ENCODE peak calls at places on chromosomes 11 and 22, in four cellular contexts. I is GM12878, Q is HepG2, S is K562. G is an unnamed sample.

GRCh38 chr22:24564376-24565058 is 8.7 kb downstream of the SNRPD3 start:
- DNase-seq in I (no peak), S (no peak), Q (peak), G (no peak)

GRCh38 chr22:40289991-40290459 is 56.3 kb upstream of the ADSL start:
- DNase-seq in S (no peak), Q (no peak), I (peak), G (no peak)

GRCh38 chr22:44670220-44670983 is 31.6 kb upstream of the PRR5 start:
- DNase-seq in Q (no peak), S (no peak), I (no peak), G (no peak)

GRCh38 chr11:102794382-102794781 is 3.6 kb downstream of the MMP1 start:
- DNase-seq in Q (peak), S (peak), I (no peak), G (peak)

GRCh38 chr22:46622081-46622521 is 1.9 kb downstream of the GRAMD4 start:
- DNase-seq in Q (no peak), I (no peak), S (no peak), G (peak)

GRCh38 chr22:36510966-36511881 is 4.4 kb upstream of the FOXRED2 start:
- DNase-seq in I (no peak), Q (peak), S (no peak), G (peak)

GRCh38 chr11:71131861-71132260 is 120.5 kb downstream of the SHANK2 start:
- DNase-seq in Q (no peak), S (no peak), I (no peak), G (no peak)

GRCh38 chr11:86291466-86292262 is 10.4 kb upstream of the HIKESHI start:
- DNase-seq in I (peak), Q (peak), S (peak), G (peak)

GRCh38 chr11:57277845-57278720 is 41.0 kb upstream of the APLNR start:
- DNase-seq in I (no peak), S (peak), Q (peak), G (peak)

GRCh38 chr11:35082322-35083180 is 56.4 kb upstream of the CD44 start:
- DNase-seq in S (peak), Q (no peak), I (peak), G (no peak)

GRCh38 chr11:124725719-124726105 is 14.0 kb upstream of the NRGN start:
- DNase-seq in S (no peak), I (no peak), Q (no peak), G (no peak)

GRCh38 chr11:45178890-45179663 is 32.6 kb downstream of the PRDM11 start:
- DNase-seq in I (no peak), Q (no peak), S (no peak), G (no peak)

GRCh38 chr22:24510694-24511625 is 15.8 kb downstream of the UPB1 start:
- DNase-seq in S (peak), Q (peak), I (no peak), G (no peak)

GRCh38 chr11:88410056-88410455 is 72.5 kb upstream of the CTSC start:
- DNase-seq in I (no peak), Q (no peak), S (no peak), G (no peak)

GRCh38 chr11:13324141-13324540 is 46.6 kb downstream of the BMAL1 start:
- DNase-seq in S (no peak), I (no peak), Q (no peak), G (no peak)

GRCh38 chr11:111749646-111750045 is 16.5 kb downstream of the PPP2R1B start:
- DNase-seq in S (no peak), I (no peak), Q (no peak), G (no peak)

GRCh38 chr22:20574920-20575353 is 67.5 kb downstream of the MED15 start:
- DNase-seq in I (no peak), S (no peak), Q (no peak), G (no peak)

GRCh38 chr11:87463486-87464102 is 425.9 kb downstream of the TMEM135 start:
- DNase-seq in Q (peak), S (peak), I (no peak), G (peak)

GRCh38 chr11:19275496-19275895 is 34.8 kb upstream of the E2F8 start:
- DNase-seq in S (no peak), Q (no peak), I (no peak), G (no peak)

GRCh38 chr22:50343541-50343935 is 411 bp downstream of the PPP6R2 start:
- DNase-seq in I (no peak), S (no peak), Q (no peak), G (no peak)

GRCh38 chr11:57971272-57972012 is 52.2 kb upstream of the OR9Q1 start:
- DNase-seq in S (no peak), Q (peak), I (no peak), G (no peak)

GRCh38 chr11:109745996-109746625 is 324.1 kb downstream of the C11orf87 start:
- DNase-seq in S (no peak), I (no peak), Q (no peak), G (no peak)

GRCh38 chr11:118142809-118143208 is 9.8 kb downstream of the SCN4B start:
- DNase-seq in S (no peak), Q (no peak), I (no peak), G (no peak)

GRCh38 chr11:113389288-113389687 is 1.7 kb downstream of the ANKK1 start:
- DNase-seq in S (no peak), I (no peak), Q (no peak), G (no peak)

GRCh38 chr11:134050541-134051383 is 18.1 kb upstream of the JAM3 start:
- DNase-seq in Q (peak), S (peak), I (no peak), G (peak)

GRCh38 chr11:36409152-36409713 is 100.8 kb downstream of the TRAF6 start:
- DNase-seq in S (no peak), Q (no peak), I (no peak), G (no peak)

GRCh38 chr22:20036119-20036518 is 15.2 kb downstream of the TANGO2 start:
- DNase-seq in I (no peak), Q (no peak), S (no peak), G (no peak)

GRCh38 chr22:29803190-29803589 is 34.9 kb downstream of the ASCC2 start:
- DNase-seq in I (no peak), Q (no peak), S (no peak), G (no peak)

GRCh38 chr22:49951986-49952896 is 8.3 kb upstream of the PIM3 start:
- DNase-seq in S (no peak), Q (peak), I (no peak), G (no peak)

GRCh38 chr11:130179396-130180306 is 20.1 kb downstream of the ST14 start:
- DNase-seq in I (no peak), Q (no peak), S (no peak), G (no peak)

GRCh38 chr11:94948070-94948617 is 25.2 kb downstream of the CWC15 start:
- DNase-seq in Q (no peak), S (no peak), I (no peak), G (no peak)

GRCh38 chr11:115916596-115916995 is 412.4 kb upstream of the CADM1 start:
- DNase-seq in I (no peak), Q (no peak), S (no peak), G (no peak)

GRCh38 chr11:111911563-111912401 is at the start of gene CRYAB:
- DNase-seq in I (no peak), Q (peak), S (peak), G (no peak)

GRCh38 chr22:33299245-33299956 is 241.2 kb upstream of the SYN3 start:
- DNase-seq in S (no peak), Q (no peak), I (peak), G (no peak)

GRCh38 chr11:64772318-64773018 is 5.9 kb downstream of the SF1 start:
- DNase-seq in I (peak), Q (no peak), S (no peak), G (no peak)

GRCh38 chr11:110747531-110747930 is 35.3 kb upstream of the ARHGAP20 start:
- DNase-seq in S (no peak), I (no peak), Q (no peak), G (no peak)

GRCh38 chr11:1564535-1565172 is 7.4 kb downstream of the DUSP8 start:
- DNase-seq in I (no peak), S (peak), Q (no peak), G (peak)

GRCh38 chr11:3722100-3722499 is 50.9 kb upstream of the CHRNA10 start:
- DNase-seq in S (no peak), Q (no peak), I (no peak), G (no peak)
- H3K9ac ChIP-seq in S (no peak), Q (no peak), I (no peak), G (no peak)

GRCh38 chr11:22734628-22735345 is 68.4 kb downstream of the GAS2 start:
- DNase-seq in I (no peak), Q (no peak), S (no peak), G (no peak)
- TF ChIP-seq FOXM1 in I (no peak), Q (no peak), S (no peak), G (no peak)

DNA sequence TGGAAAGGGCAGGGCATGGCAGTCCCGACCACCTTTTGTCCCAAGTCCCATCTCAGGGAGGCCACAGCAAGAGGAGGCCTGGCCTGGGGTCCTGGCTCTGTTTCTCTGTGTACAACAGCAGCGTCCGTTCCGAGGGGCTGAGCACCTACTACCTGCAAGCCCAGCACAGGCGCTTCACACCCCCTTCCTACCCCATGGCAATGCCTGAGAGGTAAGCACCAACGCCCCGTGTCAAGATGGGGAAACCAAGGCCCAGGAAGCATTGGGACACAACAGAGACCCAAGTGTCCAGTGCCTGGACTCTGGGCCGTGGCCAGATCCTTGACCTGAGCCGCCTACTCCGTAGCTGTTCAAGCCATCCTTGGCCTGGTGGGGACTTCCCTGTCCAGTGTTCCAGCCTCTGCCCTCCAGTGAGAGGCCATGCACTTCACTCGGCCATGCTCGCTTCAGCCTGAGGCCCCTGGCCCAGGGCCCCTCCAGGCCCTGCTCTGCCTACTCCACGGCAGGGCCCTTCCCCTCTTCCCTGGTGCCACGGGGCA is 14.3 kb upstream of the TCF20 start:
- DNase-seq in Q (no peak), I (no peak), S (no peak), G (no peak)
- H3K9ac ChIP-seq in Q (no peak), I (no peak), S (no peak), G (no peak)

GRCh38 chr11:16891964-16892363 is 122.2 kb downstream of the PLEKHA7 start:
- DNase-seq in Q (no peak), S (no peak), I (no peak), G (no peak)
- TF ChIP-seq FOXM1 in Q (no peak), S (no peak), I (no peak), G (no peak)

GRCh38 chr22:48821346-48822186 is 1006.1 kb downstream of the BRD1 start:
- DNase-seq in I (no peak), S (no peak), Q (no peak), G (no peak)
- H3K9ac ChIP-seq in I (no peak), S (no peak), Q (no peak), G (no peak)

DNA sequence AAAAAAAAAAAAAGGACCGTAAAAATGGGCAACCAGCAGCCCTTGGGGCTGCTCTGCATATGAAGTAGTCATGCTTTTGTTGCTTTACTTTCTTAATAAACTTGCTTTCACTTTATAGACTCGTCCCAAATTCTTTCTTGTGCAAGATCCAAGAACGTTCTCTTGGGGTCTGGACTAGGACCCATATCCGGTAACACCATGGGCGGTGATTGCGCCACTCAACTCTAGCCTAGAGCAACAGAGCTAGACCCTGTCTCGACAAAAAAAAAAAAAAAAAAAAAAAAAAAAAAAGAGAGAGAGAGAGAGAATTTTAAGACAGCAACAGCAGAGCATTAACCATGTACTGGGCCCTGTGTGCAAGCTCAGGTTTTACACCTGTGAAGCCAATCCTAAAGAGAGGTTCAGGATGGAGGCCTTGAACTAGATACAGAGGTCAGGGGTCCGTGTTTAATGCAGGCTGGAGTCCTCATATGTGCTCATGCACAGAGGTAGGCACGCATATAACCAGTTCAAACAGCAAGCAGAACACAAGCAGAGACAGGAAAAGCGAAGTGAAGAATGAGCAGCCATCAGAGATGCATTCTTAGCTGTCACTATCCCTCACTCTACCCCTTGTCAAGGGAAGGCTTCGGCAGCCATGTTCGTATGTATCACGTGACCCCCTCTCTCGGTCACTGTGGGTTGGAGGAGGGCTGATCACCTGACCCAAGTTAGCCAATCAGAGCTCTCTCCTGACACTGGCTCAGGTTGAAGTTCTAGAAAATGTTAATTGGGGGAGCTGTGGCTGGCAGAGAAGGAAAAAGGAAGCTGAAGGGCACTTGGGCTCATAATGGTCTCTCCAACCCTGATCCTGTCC is 16.7 kb upstream of the SYT12 start:
- DNase-seq in Q (peak), S (peak), I (no peak), G (peak)
- TF ChIP-seq FOXM1 in Q (no peak), S (no peak), I (no peak), G (no peak)

GRCh38 chr22:31290494-31291402 is 1.5 kb downstream of the PIK3IP1 start:
- DNase-seq in I (peak), Q (peak), S (peak), G (peak)

GRCh38 chr22:31288496-31289235 is 3.6 kb downstream of the PIK3IP1 start:
- DNase-seq in S (no peak), Q (no peak), I (no peak), G (no peak)

GRCh38 chr22:31289335-31289734 is 3.0 kb downstream of the PIK3IP1 start:
- DNase-seq in S (no peak), I (no peak), Q (no peak), G (no peak)

GRCh38 chr22:31291403-31291715 is 929 bp downstream of the PIK3IP1 start:
- DNase-seq in Q (no peak), I (no peak), S (no peak), G (no peak)

GRCh38 chr22:31291716-31292644 is at the start of gene PIK3IP1:
- DNase-seq in I (peak), Q (peak), S (peak), G (peak)
- H3K9ac ChIP-seq in I (peak), Q (peak), S (peak), G (peak)

DNA sequence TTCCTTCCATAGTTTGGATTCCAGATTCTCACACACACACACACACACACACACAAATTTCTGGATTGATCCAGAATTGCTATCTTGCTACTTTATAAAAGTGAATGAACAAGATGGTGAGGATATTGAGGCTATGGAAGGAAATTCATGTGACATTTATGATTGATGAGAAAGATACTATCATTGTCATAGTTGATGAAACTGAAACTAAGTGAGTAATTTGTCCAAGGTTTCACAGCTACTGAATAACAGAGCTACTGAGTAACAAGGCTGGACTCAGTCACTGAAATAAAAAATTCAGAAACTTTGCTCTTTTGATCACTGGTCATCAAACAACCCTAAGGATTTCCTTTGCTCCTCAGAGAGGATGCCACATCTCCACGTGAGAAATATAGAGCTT is 16.2 kb downstream of the OR5D16 start:
- DNase-seq in Q (no peak), I (no peak), S (no peak), G (no peak)
- TF ChIP-seq FOXM1 in Q (no peak), I (no peak), S (no peak), G (no peak)

DNA sequence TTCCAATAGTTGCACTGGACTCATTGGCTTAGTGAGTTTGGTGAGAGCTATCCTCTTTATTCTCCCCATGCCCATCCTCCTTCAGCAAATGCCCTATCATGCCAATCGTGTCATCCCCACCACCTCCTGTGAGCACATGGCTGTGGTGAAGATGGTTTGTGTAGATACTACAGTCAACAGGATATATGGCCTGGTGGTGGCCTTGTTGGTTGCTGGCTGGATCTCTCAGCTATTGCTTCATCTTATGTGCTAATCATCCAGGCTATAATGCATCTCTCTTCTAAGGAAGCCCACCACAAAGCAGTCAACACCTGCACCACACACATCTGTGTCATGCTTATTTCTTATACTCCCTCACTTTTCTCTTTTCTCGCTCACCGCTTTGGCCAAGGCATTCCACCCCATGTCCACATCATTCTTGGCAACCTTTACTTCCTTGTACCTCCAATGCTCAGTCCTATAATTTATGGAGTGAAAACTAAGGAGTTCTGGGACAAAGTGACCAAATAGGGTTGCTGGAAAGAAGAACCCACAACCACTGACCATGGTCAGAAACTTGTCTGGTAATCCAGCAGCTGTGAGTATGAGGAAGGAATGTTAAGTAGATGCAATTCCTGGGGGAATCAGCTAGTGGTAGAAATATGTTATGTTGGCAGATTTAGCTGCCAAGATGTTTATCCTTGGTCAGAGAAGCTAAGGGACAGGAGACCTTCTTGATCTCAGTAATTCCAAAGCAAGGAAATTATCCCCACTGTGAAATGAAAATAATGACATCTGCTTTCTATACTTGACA is 16.3 kb upstream of the OR56B1 start:
- DNase-seq in Q (no peak), S (no peak), I (no peak), G (no peak)
- H3K9ac ChIP-seq in Q (no peak), S (no peak), I (no peak), G (no peak)

DNA sequence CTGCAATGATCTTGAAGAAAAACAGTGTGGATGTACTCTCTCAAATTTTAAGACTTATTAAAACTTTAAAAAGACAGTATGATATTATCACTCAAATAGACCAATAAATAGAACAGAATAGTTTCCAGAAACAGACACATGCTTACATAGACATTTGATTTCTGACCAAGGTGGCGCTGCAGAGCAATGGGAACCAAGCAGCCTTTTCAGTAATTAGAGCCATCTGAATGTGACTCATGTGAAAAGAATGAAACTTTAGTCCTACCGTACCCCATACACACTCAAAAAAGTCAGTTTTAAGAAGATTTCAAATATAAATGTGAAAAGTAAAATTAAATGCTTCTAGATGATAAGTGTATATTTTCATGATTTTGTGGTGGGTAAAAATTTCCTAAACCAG is 74.2 kb upstream of the MS4A8 start:
- DNase-seq in S (no peak), Q (peak), I (no peak), G (peak)
- TF ChIP-seq FOXM1 in S (no peak), Q (no peak), I (no peak), G (no peak)